ENCODE peak calls at places on chromosomes 16 and 17, in six cellular contexts. K, U, Z, M, Y and E are unnamed samples.

GRCh38 chr16:53412549-53412948 is 21.7 kb upstream of the RBL2 start:
- DNase-seq in K (no peak), U (no peak), Z (no peak), M (no peak), Y (no peak), E (no peak)

GRCh38 chr16:67162439-67163163 is 1.9 kb upstream of the HSF4 start:
- DNase-seq in K (no peak), U (no peak), Z (no peak), M (no peak), Y (peak; percentile 27), E (peak; percentile 59)

GRCh38 chr17:2053380-2054261 is 1.3 kb upstream of the HIC1 start:
- DNase-seq in K (no peak), U (peak; percentile 78), Z (no peak), M (no peak), Y (peak; percentile 77), E (peak; percentile 75)

GRCh38 chr16:64121473-64121872 is 1000.4 kb downstream of the CDH11 start:
- DNase-seq in K (peak; percentile 5), U (no peak), Z (peak; percentile 40), M (peak; percentile 86), Y (peak; percentile 74), E (no peak)

GRCh38 chr17:3512512-3513171 is 36.8 kb downstream of the ASPA start:
- DNase-seq in K (no peak), U (peak; percentile 84), Z (peak; percentile 31), M (no peak), Y (peak; percentile 45), E (peak; percentile 77)

GRCh38 chr17:46008591-46008990 is 9.5 kb downstream of the STH start:
- DNase-seq in K (no peak), U (no peak), Z (no peak), M (no peak), Y (no peak), E (no peak)

GRCh38 chr17:8629371-8630226 is 926 bp downstream of the MYH10 start:
- DNase-seq in K (peak; percentile 30), U (peak; percentile 40), Z (no peak), M (no peak), Y (peak; percentile 31), E (peak; percentile 54)

GRCh38 chr16:48454051-48454450 is 68.8 kb upstream of the SIAH1 start:
- DNase-seq in K (no peak), U (no peak), Z (no peak), M (no peak), Y (no peak), E (no peak)

GRCh38 chr17:30599424-30600061 is 122.3 kb downstream of the GOSR1 start:
- DNase-seq in K (no peak), U (no peak), Z (no peak), M (no peak), Y (no peak), E (no peak)

GRCh38 chr17:49727353-49727752 is 19.6 kb upstream of the SLC35B1 start:
- DNase-seq in K (no peak), U (no peak), Z (no peak), M (no peak), Y (no peak), E (no peak)
- TF ChIP-seq CTCF in K (no peak), U (no peak), Z (no peak), M (no peak), Y (no peak), E (no peak)

GRCh38 chr17:81305051-81305630 is 10.0 kb upstream of the SLC38A10 start:
- DNase-seq in K (no peak), U (no peak), Z (no peak), M (no peak), Y (no peak), E (no peak)
- H3K27ac ChIP-seq in K (peak overlapping the region; percentile 19), U (no peak overlapping the region), Z (no peak overlapping the region), M (no peak overlapping the region), Y (no peak overlapping the region), E (no peak overlapping the region)

DNA sequence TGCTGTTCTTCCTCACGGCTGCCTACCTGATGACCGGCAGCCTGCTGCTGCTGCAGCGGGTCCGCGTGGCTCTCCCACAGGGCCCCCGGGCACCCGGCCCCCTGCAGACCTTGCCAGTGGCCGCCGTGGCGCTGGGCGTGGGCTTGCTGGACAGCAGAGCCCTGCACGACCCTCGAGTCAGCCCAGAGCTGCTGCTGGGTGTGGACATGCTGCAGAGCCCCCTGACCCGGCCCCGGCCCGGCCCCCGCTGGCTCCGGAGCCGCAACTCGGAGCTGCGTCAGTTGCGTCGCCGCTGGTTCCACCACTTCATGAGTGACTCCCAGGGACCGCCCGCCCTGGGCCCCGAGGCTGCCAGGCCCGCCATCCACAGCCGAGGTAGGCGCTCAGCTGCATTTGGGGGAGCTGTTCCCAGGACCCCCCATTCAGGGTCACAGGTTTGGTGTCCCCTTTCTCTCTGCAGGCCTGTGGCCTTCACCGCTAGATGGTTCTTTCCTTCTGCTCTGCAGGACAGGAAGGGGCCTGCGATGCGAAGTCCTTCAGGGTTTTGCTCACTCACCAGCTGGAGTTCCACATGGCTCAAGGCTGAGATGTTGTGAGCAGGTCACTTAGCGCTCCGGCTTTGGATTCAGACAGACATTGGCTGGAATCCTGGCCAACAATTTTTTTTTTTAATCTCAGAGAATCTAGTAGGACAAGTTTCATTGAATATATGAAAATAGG is 10.7 kb downstream of the WSCD1 start:
- DNase-seq in K (no peak), U (no peak), Z (no peak), M (no peak), Y (no peak), E (no peak)
- TF ChIP-seq CTCF in K (no peak), U (no peak), Z (no peak), M (no peak), Y (no peak), E (no peak)

GRCh38 chr17:57605734-57606105 is 139.4 kb downstream of the CCDC182 start:
- DNase-seq in K (no peak), U (no peak), Z (no peak), M (no peak), Y (no peak), E (no peak)
- H3K27ac ChIP-seq in K (no peak overlapping the region), U (peak overlapping the region; percentile 88), Z (no peak overlapping the region), M (no peak overlapping the region), Y (no peak overlapping the region), E (peak overlapping the region; percentile 89)

DNA sequence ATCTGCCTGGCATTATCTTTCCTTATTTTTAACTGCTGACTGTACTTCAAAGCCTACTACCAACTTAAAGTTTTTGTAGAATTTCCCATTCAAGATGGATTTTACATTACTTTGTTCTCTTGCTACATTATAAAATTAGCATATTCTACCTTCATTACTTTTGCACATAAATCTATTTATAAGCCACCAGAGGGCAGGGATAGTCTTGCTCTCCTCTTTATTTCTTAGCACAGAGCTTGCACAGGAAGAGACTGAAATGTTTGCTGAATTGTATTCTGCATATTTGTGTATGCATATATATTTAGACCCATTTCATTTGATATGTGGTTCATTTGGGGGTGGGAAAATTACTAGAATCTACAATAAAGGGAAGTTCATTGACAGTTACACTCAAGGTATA is 108.0 kb downstream of the SKAP1 start:
- DNase-seq in K (no peak), U (no peak), Z (no peak), M (no peak), Y (no peak), E (no peak)
- TF ChIP-seq CTCF in K (peak; percentile 19), U (no peak), Z (peak; percentile 31), M (peak; percentile 47), Y (peak; percentile 18), E (no peak)

GRCh38 chr17:78142113-78142861 is 3.9 kb upstream of the C17orf99 start:
- DNase-seq in K (peak; percentile 88), U (no peak), Z (peak; percentile 13), M (peak; percentile 97), Y (peak; percentile 69), E (no peak)
- H3K27ac ChIP-seq in K (peak overlapping the region; percentile 92), U (no peak overlapping the region), Z (no peak overlapping the region), M (peak overlapping the region; percentile 91), Y (no peak overlapping the region), E (no peak overlapping the region)

DNA sequence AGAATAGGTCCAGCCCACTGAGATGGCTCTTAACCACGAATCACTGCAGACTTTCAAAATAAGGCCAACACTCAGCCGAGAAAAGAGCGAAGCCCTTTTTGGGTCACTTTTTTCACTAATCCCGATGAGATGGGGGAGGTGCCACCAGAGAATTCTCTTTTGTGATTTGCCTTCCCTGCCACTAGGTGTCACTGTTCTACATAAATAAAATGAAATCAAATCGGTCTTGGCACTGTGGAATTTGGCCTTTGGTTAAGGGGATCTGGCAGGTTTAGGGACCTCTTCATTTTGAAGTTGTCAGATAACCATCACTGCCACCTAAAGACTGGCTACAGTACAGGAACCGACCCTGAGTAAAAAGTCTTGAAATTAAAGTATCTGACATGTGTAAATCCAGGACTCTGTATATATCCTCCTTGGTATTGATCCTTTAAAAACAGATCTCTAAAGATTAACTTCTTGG is 147.0 kb downstream of the HS3ST4 start:
- DNase-seq in K (peak; percentile 27), U (no peak), Z (peak; percentile 33), M (no peak), Y (peak; percentile 45), E (no peak)
- TF ChIP-seq CTCF in K (peak; percentile 69), U (peak; percentile 78), Z (peak; percentile 71), M (peak; percentile 59), Y (peak; percentile 73), E (peak; percentile 69)

GRCh38 chr16:58102665-58103427 is 26.3 kb downstream of the CFAP20 start:
- DNase-seq in K (no peak), U (peak; percentile 50), Z (no peak), M (no peak), Y (no peak), E (peak; percentile 81)

GRCh38 chr16:58109330-58109729 is 19.9 kb downstream of the CFAP20 start:
- DNase-seq in K (no peak), U (no peak), Z (no peak), M (no peak), Y (no peak), E (no peak)

GRCh38 chr16:58109881-58110280 is 19.3 kb downstream of the CFAP20 start:
- DNase-seq in K (no peak), U (no peak), Z (no peak), M (no peak), Y (no peak), E (no peak)

GRCh38 chr16:58107228-58107627 is 22.0 kb downstream of the CFAP20 start:
- DNase-seq in K (no peak), U (no peak), Z (no peak), M (no peak), Y (no peak), E (no peak)

GRCh38 chr16:58105619-58106018 is 23.6 kb downstream of the CFAP20 start:
- DNase-seq in K (no peak), U (no peak), Z (no peak), M (no peak), Y (no peak), E (no peak)
- H3K27ac ChIP-seq in K (no peak overlapping the region), U (no peak overlapping the region), Z (no peak overlapping the region), M (no peak overlapping the region), Y (no peak overlapping the region), E (no peak overlapping the region)